ENCODE peak calls at places on chromosome 13, in ten cellular contexts. One of them, this sample, is unnamed.

GRCh38 chr13:94712812-94713555 is 639 bp upstream of the SOX21 start:
- DNase-seq in HT1080: peak; percentile 23
- DNase-seq in epithelial cell of prostate: no peak
- DNase-seq in activated CD4-positive, alpha-beta T cell treated with anti-CD3 and anti-CD28 coated beads for 24 hours: no peak
- DNase-seq in activated CD8-positive, alpha-beta memory T cell treated with anti-CD3 and anti-CD28 coated beads, Interleukin-2, amount 10 ng/mL, durations not matched to agents 7 days and 5 days: no peak
- DNase-seq in activated T-cell treated with anti-CD3 and anti-CD28 coated beads, Interleukin-2, amount 50 U/mL, for 24 hours: no peak
- DNase-seq in psoas muscle: no peak
- DNase-seq in T-helper 17 cell: no peak
- DNase-seq in activated T-helper 9 cell treated with anti-CD3 and anti-CD28 coated beads, Interleukin-2, amount 50 U/mL, for 16 hours: no peak
- DNase-seq in Kasumi-1: no peak
- DNase-seq in this sample: no peak

GRCh38 chr13:28719656-28720055 is 886 bp upstream of the SLC46A3 start:
- DNase-seq in HT1080: peak; percentile 75
- DNase-seq in epithelial cell of prostate: no peak
- DNase-seq in activated CD4-positive, alpha-beta T cell treated with anti-CD3 and anti-CD28 coated beads for 24 hours: no peak
- DNase-seq in activated CD8-positive, alpha-beta memory T cell treated with anti-CD3 and anti-CD28 coated beads, Interleukin-2, amount 10 ng/mL, durations not matched to agents 7 days and 5 days: no peak
- DNase-seq in activated T-cell treated with anti-CD3 and anti-CD28 coated beads, Interleukin-2, amount 50 U/mL, for 24 hours: no peak
- DNase-seq in psoas muscle: no peak
- DNase-seq in T-helper 17 cell: no peak
- DNase-seq in activated T-helper 9 cell treated with anti-CD3 and anti-CD28 coated beads, Interleukin-2, amount 50 U/mL, for 16 hours: no peak
- DNase-seq in Kasumi-1: no peak
- DNase-seq in this sample: no peak

GRCh38 chr13:41723136-41723535 is 237.8 kb downstream of the VWA8 start:
- DNase-seq in HT1080: no peak
- DNase-seq in epithelial cell of prostate: no peak
- DNase-seq in activated CD4-positive, alpha-beta T cell treated with anti-CD3 and anti-CD28 coated beads for 24 hours: no peak
- DNase-seq in activated CD8-positive, alpha-beta memory T cell treated with anti-CD3 and anti-CD28 coated beads, Interleukin-2, amount 10 ng/mL, durations not matched to agents 7 days and 5 days: no peak
- DNase-seq in activated T-cell treated with anti-CD3 and anti-CD28 coated beads, Interleukin-2, amount 50 U/mL, for 24 hours: no peak
- DNase-seq in psoas muscle: no peak
- DNase-seq in T-helper 17 cell: no peak
- DNase-seq in activated T-helper 9 cell treated with anti-CD3 and anti-CD28 coated beads, Interleukin-2, amount 50 U/mL, for 16 hours: no peak
- DNase-seq in Kasumi-1: no peak
- DNase-seq in this sample: no peak

GRCh38 chr13:39210961-39211534 is 172.8 kb downstream of the NHLRC3 start:
- DNase-seq in HT1080: no peak
- DNase-seq in epithelial cell of prostate: no peak
- DNase-seq in activated CD4-positive, alpha-beta T cell treated with anti-CD3 and anti-CD28 coated beads for 24 hours: no peak
- DNase-seq in activated CD8-positive, alpha-beta memory T cell treated with anti-CD3 and anti-CD28 coated beads, Interleukin-2, amount 10 ng/mL, durations not matched to agents 7 days and 5 days: no peak
- DNase-seq in activated T-cell treated with anti-CD3 and anti-CD28 coated beads, Interleukin-2, amount 50 U/mL, for 24 hours: no peak
- DNase-seq in psoas muscle: no peak
- DNase-seq in T-helper 17 cell: no peak
- DNase-seq in activated T-helper 9 cell treated with anti-CD3 and anti-CD28 coated beads, Interleukin-2, amount 50 U/mL, for 16 hours: no peak
- DNase-seq in Kasumi-1: no peak
- DNase-seq in this sample: no peak

GRCh38 chr13:25901460-25902376 is 150.1 kb downstream of the SHISA2 start:
- DNase-seq in HT1080: peak; percentile 92
- DNase-seq in epithelial cell of prostate: peak; percentile 93
- DNase-seq in activated CD4-positive, alpha-beta T cell treated with anti-CD3 and anti-CD28 coated beads for 24 hours: peak; percentile 23
- DNase-seq in activated CD8-positive, alpha-beta memory T cell treated with anti-CD3 and anti-CD28 coated beads, Interleukin-2, amount 10 ng/mL, durations not matched to agents 7 days and 5 days: peak; percentile 66
- DNase-seq in activated T-cell treated with anti-CD3 and anti-CD28 coated beads, Interleukin-2, amount 50 U/mL, for 24 hours: no peak
- DNase-seq in psoas muscle: no peak
- DNase-seq in T-helper 17 cell: no peak
- DNase-seq in activated T-helper 9 cell treated with anti-CD3 and anti-CD28 coated beads, Interleukin-2, amount 50 U/mL, for 16 hours: peak; percentile 17
- DNase-seq in Kasumi-1: no peak
- DNase-seq in this sample: no peak

GRCh38 chr13:44884076-44884729 is 105.1 kb downstream of the NUFIP1 start:
- DNase-seq in HT1080: peak; percentile 82
- DNase-seq in epithelial cell of prostate: no peak
- DNase-seq in activated CD4-positive, alpha-beta T cell treated with anti-CD3 and anti-CD28 coated beads for 24 hours: no peak
- DNase-seq in activated CD8-positive, alpha-beta memory T cell treated with anti-CD3 and anti-CD28 coated beads, Interleukin-2, amount 10 ng/mL, durations not matched to agents 7 days and 5 days: no peak
- DNase-seq in activated T-cell treated with anti-CD3 and anti-CD28 coated beads, Interleukin-2, amount 50 U/mL, for 24 hours: no peak
- DNase-seq in psoas muscle: no peak
- DNase-seq in T-helper 17 cell: no peak
- DNase-seq in activated T-helper 9 cell treated with anti-CD3 and anti-CD28 coated beads, Interleukin-2, amount 50 U/mL, for 16 hours: no peak
- DNase-seq in Kasumi-1: no peak
- DNase-seq in this sample: no peak

GRCh38 chr13:40152145-40152544 is 496.7 kb downstream of the COG6 start:
- DNase-seq in HT1080: peak; percentile 85
- DNase-seq in epithelial cell of prostate: peak; percentile 60
- DNase-seq in activated CD4-positive, alpha-beta T cell treated with anti-CD3 and anti-CD28 coated beads for 24 hours: no peak
- DNase-seq in activated CD8-positive, alpha-beta memory T cell treated with anti-CD3 and anti-CD28 coated beads, Interleukin-2, amount 10 ng/mL, durations not matched to agents 7 days and 5 days: no peak
- DNase-seq in activated T-cell treated with anti-CD3 and anti-CD28 coated beads, Interleukin-2, amount 50 U/mL, for 24 hours: no peak
- DNase-seq in psoas muscle: no peak
- DNase-seq in T-helper 17 cell: no peak
- DNase-seq in activated T-helper 9 cell treated with anti-CD3 and anti-CD28 coated beads, Interleukin-2, amount 50 U/mL, for 16 hours: no peak
- DNase-seq in Kasumi-1: peak; percentile 30
- DNase-seq in this sample: no peak

GRCh38 chr13:27969073-27969865 is at the start of gene CDX2:
- DNase-seq in HT1080: no peak
- DNase-seq in epithelial cell of prostate: no peak
- DNase-seq in activated CD4-positive, alpha-beta T cell treated with anti-CD3 and anti-CD28 coated beads for 24 hours: no peak
- DNase-seq in activated CD8-positive, alpha-beta memory T cell treated with anti-CD3 and anti-CD28 coated beads, Interleukin-2, amount 10 ng/mL, durations not matched to agents 7 days and 5 days: no peak
- DNase-seq in activated T-cell treated with anti-CD3 and anti-CD28 coated beads, Interleukin-2, amount 50 U/mL, for 24 hours: no peak
- DNase-seq in psoas muscle: no peak
- DNase-seq in T-helper 17 cell: no peak
- DNase-seq in activated T-helper 9 cell treated with anti-CD3 and anti-CD28 coated beads, Interleukin-2, amount 50 U/mL, for 16 hours: no peak
- DNase-seq in Kasumi-1: no peak
- DNase-seq in this sample: no peak

GRCh38 chr13:36006347-36006746 is 124.8 kb downstream of the DCLK1 start:
- DNase-seq in HT1080: no peak
- DNase-seq in epithelial cell of prostate: no peak
- DNase-seq in activated CD4-positive, alpha-beta T cell treated with anti-CD3 and anti-CD28 coated beads for 24 hours: no peak
- DNase-seq in activated CD8-positive, alpha-beta memory T cell treated with anti-CD3 and anti-CD28 coated beads, Interleukin-2, amount 10 ng/mL, durations not matched to agents 7 days and 5 days: no peak
- DNase-seq in activated T-cell treated with anti-CD3 and anti-CD28 coated beads, Interleukin-2, amount 50 U/mL, for 24 hours: no peak
- DNase-seq in psoas muscle: no peak
- DNase-seq in T-helper 17 cell: no peak
- DNase-seq in activated T-helper 9 cell treated with anti-CD3 and anti-CD28 coated beads, Interleukin-2, amount 50 U/mL, for 16 hours: no peak
- DNase-seq in Kasumi-1: no peak
- DNase-seq in this sample: no peak

GRCh38 chr13:65940720-65941119 is 1289.4 kb downstream of the PCDH9 start:
- DNase-seq in HT1080: no peak
- DNase-seq in epithelial cell of prostate: no peak
- DNase-seq in activated CD4-positive, alpha-beta T cell treated with anti-CD3 and anti-CD28 coated beads for 24 hours: no peak
- DNase-seq in activated CD8-positive, alpha-beta memory T cell treated with anti-CD3 and anti-CD28 coated beads, Interleukin-2, amount 10 ng/mL, durations not matched to agents 7 days and 5 days: no peak
- DNase-seq in activated T-cell treated with anti-CD3 and anti-CD28 coated beads, Interleukin-2, amount 50 U/mL, for 24 hours: no peak
- DNase-seq in psoas muscle: no peak
- DNase-seq in T-helper 17 cell: no peak
- DNase-seq in activated T-helper 9 cell treated with anti-CD3 and anti-CD28 coated beads, Interleukin-2, amount 50 U/mL, for 16 hours: no peak
- DNase-seq in Kasumi-1: no peak
- DNase-seq in this sample: no peak

GRCh38 chr13:80131204-80131603 is 209.7 kb downstream of the SPRY2 start:
- DNase-seq in HT1080: peak; percentile 36
- DNase-seq in epithelial cell of prostate: no peak
- DNase-seq in activated CD4-positive, alpha-beta T cell treated with anti-CD3 and anti-CD28 coated beads for 24 hours: no peak
- DNase-seq in activated CD8-positive, alpha-beta memory T cell treated with anti-CD3 and anti-CD28 coated beads, Interleukin-2, amount 10 ng/mL, durations not matched to agents 7 days and 5 days: no peak
- DNase-seq in activated T-cell treated with anti-CD3 and anti-CD28 coated beads, Interleukin-2, amount 50 U/mL, for 24 hours: no peak
- DNase-seq in psoas muscle: peak; percentile 87
- DNase-seq in T-helper 17 cell: no peak
- DNase-seq in activated T-helper 9 cell treated with anti-CD3 and anti-CD28 coated beads, Interleukin-2, amount 50 U/mL, for 16 hours: no peak
- DNase-seq in Kasumi-1: no peak
- DNase-seq in this sample: no peak

GRCh38 chr13:69912576-69913074 is 195.0 kb upstream of the ATXN8OS start:
- DNase-seq in HT1080: no peak
- DNase-seq in epithelial cell of prostate: no peak
- DNase-seq in activated CD4-positive, alpha-beta T cell treated with anti-CD3 and anti-CD28 coated beads for 24 hours: no peak
- DNase-seq in activated CD8-positive, alpha-beta memory T cell treated with anti-CD3 and anti-CD28 coated beads, Interleukin-2, amount 10 ng/mL, durations not matched to agents 7 days and 5 days: no peak
- DNase-seq in activated T-cell treated with anti-CD3 and anti-CD28 coated beads, Interleukin-2, amount 50 U/mL, for 24 hours: no peak
- DNase-seq in psoas muscle: no peak
- DNase-seq in T-helper 17 cell: no peak
- DNase-seq in activated T-helper 9 cell treated with anti-CD3 and anti-CD28 coated beads, Interleukin-2, amount 50 U/mL, for 16 hours: no peak
- DNase-seq in Kasumi-1: no peak
- DNase-seq in this sample: no peak

GRCh38 chr13:73138967-73139491 is 80.2 kb downstream of the KLF5 start:
- DNase-seq in HT1080: no peak
- DNase-seq in epithelial cell of prostate: no peak
- DNase-seq in activated CD4-positive, alpha-beta T cell treated with anti-CD3 and anti-CD28 coated beads for 24 hours: no peak
- DNase-seq in activated CD8-positive, alpha-beta memory T cell treated with anti-CD3 and anti-CD28 coated beads, Interleukin-2, amount 10 ng/mL, durations not matched to agents 7 days and 5 days: no peak
- DNase-seq in activated T-cell treated with anti-CD3 and anti-CD28 coated beads, Interleukin-2, amount 50 U/mL, for 24 hours: no peak
- DNase-seq in psoas muscle: no peak
- DNase-seq in T-helper 17 cell: no peak
- DNase-seq in activated T-helper 9 cell treated with anti-CD3 and anti-CD28 coated beads, Interleukin-2, amount 50 U/mL, for 16 hours: no peak
- DNase-seq in Kasumi-1: no peak
- DNase-seq in this sample: no peak

This sample was measured in activated B cell treated with CpG ODN at 0.5 μM for 24 hours.